ENCODE peak calls at places on chromosomes 6 and 20, in ten cellular contexts. M is fibroblast of lung; U is heart left ventricle; Y is AG04450; I is ovary; N is pancreas; L is CD4-positive, alpha-beta memory T cell; F is astrocyte; Z is aorta; H is body of pancreas. Q is an unnamed sample.

GRCh38 chr6:37131104-37131959 is 38.6 kb upstream of the PIM1 start:
- DNase-seq in M (peak; percentile 79), U (peak; percentile 82), Y (no peak), I (no peak), N (no peak), L (no peak), F (peak; percentile 75), Z (peak; percentile 80), H (peak; percentile 29), Q (peak; percentile 85)

GRCh38 chr6:122779672-122780066 is at the start of gene FABP7:
- DNase-seq in M (no peak), U (no peak), Y (no peak), I (no peak), N (no peak), L (no peak), F (no peak), Z (no peak), H (no peak), Q (no peak)

GRCh38 chr6:21633511-21634109 is 40.1 kb downstream of the SOX4 start:
- DNase-seq in M (no peak), U (no peak), Y (no peak), I (no peak), N (no peak), L (no peak), F (no peak), Z (no peak), H (no peak), Q (no peak)

GRCh38 chr6:76043690-76044089 is 28.8 kb downstream of the IMPG1 start:
- DNase-seq in M (no peak), U (no peak), Y (no peak), I (no peak), N (no peak), L (no peak), F (no peak), Z (no peak), H (no peak), Q (no peak)

GRCh38 chr6:129440691-129441090 is 269.3 kb downstream of the ARHGAP18 start:
- DNase-seq in M (peak; percentile 74), U (peak; percentile 21), Y (no peak), I (no peak), N (no peak), L (no peak), F (peak; percentile 72), Z (no peak), H (no peak), Q (no peak)

GRCh38 chr6:2793491-2794151 is 28.4 kb downstream of the WRNIP1 start:
- DNase-seq in M (peak; percentile 46), U (no peak), Y (no peak), I (no peak), N (no peak), L (peak; percentile 8), F (peak; percentile 32), Z (no peak), H (no peak), Q (no peak)

GRCh38 chr6:166580076-166581050 is 6.1 kb downstream of the RAMACL start:
- DNase-seq in M (peak; percentile 56), U (no peak), Y (no peak), I (no peak), N (no peak), L (no peak), F (peak; percentile 39), Z (no peak), H (no peak), Q (no peak)

GRCh38 chr20:59606566-59606965 is 2.2 kb downstream of the PHACTR3 start:
- DNase-seq in M (no peak), U (no peak), Y (no peak), I (no peak), N (no peak), L (no peak), F (no peak), Z (no peak), H (no peak), Q (no peak)

GRCh38 chr20:50919567-50919966 is 11.7 kb downstream of the ADNP start:
- DNase-seq in M (peak; percentile 70), U (no peak), Y (no peak), I (peak; percentile 31), N (peak; percentile 63), L (no peak), F (peak; percentile 53), Z (peak; percentile 63), H (peak; percentile 71), Q (peak; percentile 45)

GRCh38 chr20:13220194-13220856 is 749 bp upstream of the ISM1 start:
- DNase-seq in M (peak; percentile 10), U (peak; percentile 17), Y (no peak), I (peak; percentile 16), N (peak; percentile 72), L (peak; percentile 22), F (peak; percentile 6), Z (peak; percentile 82), H (peak; percentile 77), Q (peak; percentile 77)

GRCh38 chr6:145276746-145277145 is 458.6 kb downstream of the EPM2A start:
- DNase-seq in M (peak; percentile 37), U (no peak), Y (no peak), I (no peak), N (no peak), L (no peak), F (peak; percentile 25), Z (no peak), H (no peak), Q (no peak)

GRCh38 chr6:97412511-97412910 is 129.5 kb upstream of the MMS22L start:
- DNase-seq in M (no peak), U (no peak), Y (no peak), I (no peak), N (no peak), L (no peak), F (no peak), Z (no peak), H (no peak), Q (no peak)
- H3K27ac ChIP-seq in M (no peak overlapping the region), U (no peak overlapping the region), Y (no peak overlapping the region), I (no peak overlapping the region), N (no peak overlapping the region), L (no peak overlapping the region), F (no peak overlapping the region), Z (no peak overlapping the region), H (no peak overlapping the region), Q (no peak overlapping the region)

GRCh38 chr20:44570369-44570768 is 12.0 kb upstream of the PKIG start:
- DNase-seq in M (no peak), U (no peak), Y (no peak), I (no peak), N (no peak), L (no peak), F (no peak), Z (no peak), H (no peak), Q (no peak)

GRCh38 chr20:44561876-44562275 is 20.5 kb upstream of the PKIG start:
- DNase-seq in M (no peak), U (no peak), Y (no peak), I (no peak), N (no peak), L (no peak), F (no peak), Z (no peak), H (no peak), Q (no peak)

GRCh38 chr20:44571367-44571766 is 11.0 kb upstream of the PKIG start:
- DNase-seq in M (peak; percentile 44), U (no peak), Y (no peak), I (no peak), N (no peak), L (no peak), F (peak; percentile 32), Z (no peak), H (no peak), Q (no peak)

GRCh38 chr20:44566018-44566417 is 16.4 kb upstream of the PKIG start:
- DNase-seq in M (no peak), U (no peak), Y (no peak), I (no peak), N (no peak), L (no peak), F (no peak), Z (no peak), H (no peak), Q (no peak)

GRCh38 chr20:44566811-44567210 is 15.6 kb upstream of the PKIG start:
- DNase-seq in M (no peak), U (no peak), Y (no peak), I (no peak), N (no peak), L (no peak), F (no peak), Z (no peak), H (no peak), Q (no peak)
- H3K27ac ChIP-seq in M (no peak overlapping the region), U (no peak overlapping the region), Y (no peak overlapping the region), I (no peak overlapping the region), N (no peak overlapping the region), L (no peak overlapping the region), F (no peak overlapping the region), Z (no peak overlapping the region), H (no peak overlapping the region), Q (no peak overlapping the region)

DNA sequence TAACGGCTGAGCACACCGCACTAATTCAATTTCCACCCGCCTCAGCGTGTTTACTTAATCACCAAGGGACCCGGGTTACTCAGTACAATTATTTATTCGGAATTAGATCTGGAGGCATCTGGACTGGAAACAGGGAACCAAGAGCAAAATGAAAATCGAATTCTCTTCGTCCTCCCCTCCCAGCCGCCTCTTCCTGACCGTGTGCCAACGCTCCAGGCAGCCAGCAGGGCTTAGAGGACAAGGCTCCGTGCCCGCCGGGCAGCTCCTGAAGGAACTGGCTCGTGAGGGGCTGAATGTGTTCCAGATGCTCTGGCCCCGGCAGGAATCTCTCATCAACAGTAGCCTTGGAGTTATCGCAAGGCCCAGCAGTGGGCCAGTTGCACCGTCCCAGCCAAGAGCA is 23.4 kb upstream of the CTNNBL1 start:
- DNase-seq in M (peak; percentile 3), U (no peak), Y (no peak), I (peak; percentile 28), N (peak; percentile 34), L (no peak), F (no peak), Z (no peak), H (peak; percentile 16), Q (peak; percentile 74)
- H3K27ac ChIP-seq in M (no peak overlapping the region), U (no peak overlapping the region), Y (no peak overlapping the region), I (no peak overlapping the region), N (no peak overlapping the region), L (no peak overlapping the region), F (no peak overlapping the region), Z (no peak overlapping the region), H (no peak overlapping the region), Q (no peak overlapping the region)

GRCh38 chr20:41248371-41249024 is 69.0 kb downstream of the ZHX3 start:
- DNase-seq in M (peak; percentile 43), U (no peak), Y (no peak), I (no peak), N (no peak), L (no peak), F (peak; percentile 28), Z (no peak), H (no peak), Q (no peak)
- H3K27ac ChIP-seq in M (peak overlapping the region; percentile 17), U (peak overlapping the region; percentile 95), Y (no peak overlapping the region), I (peak overlapping the region; percentile 43), N (no peak overlapping the region), L (no peak overlapping the region), F (peak overlapping the region; percentile 85), Z (peak overlapping the region; percentile 99), H (peak overlapping the region; percentile 50), Q (peak overlapping the region; percentile 83)

DNA sequence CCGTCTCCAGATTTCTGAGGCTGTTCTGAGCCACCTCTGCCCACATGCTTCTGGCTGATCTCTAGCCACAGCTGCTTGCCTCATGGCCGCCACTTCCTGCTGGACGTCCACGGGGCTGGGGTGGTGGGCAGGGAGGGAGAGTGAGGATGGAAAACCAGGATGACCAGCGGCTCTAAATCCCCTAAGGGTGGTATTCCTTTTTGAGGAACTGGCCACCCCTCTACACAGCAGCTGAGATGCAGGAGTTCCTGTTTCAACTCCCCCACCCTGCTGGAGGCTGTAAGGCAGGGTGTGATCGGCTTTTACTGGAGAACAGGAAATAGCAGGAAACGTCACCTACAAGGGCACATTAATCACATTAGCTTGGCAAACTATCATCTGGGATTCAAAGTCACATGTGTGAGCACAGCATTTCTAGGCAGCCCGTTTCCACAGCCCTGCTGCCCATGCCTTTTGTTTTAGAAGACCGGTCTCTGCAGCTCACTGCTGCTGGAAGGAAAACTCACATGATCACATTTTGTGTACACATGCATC is 181.6 kb upstream of the ECI2 start:
- DNase-seq in M (peak; percentile 92), U (peak; percentile 65), Y (peak; percentile 23), I (no peak), N (peak; percentile 28), L (no peak), F (peak; percentile 90), Z (peak; percentile 68), H (peak; percentile 52), Q (peak; percentile 47)
- H3K27ac ChIP-seq in M (peak overlapping the region; percentile 83), U (peak overlapping the region; percentile 74), Y (peak overlapping the region; percentile 58), I (no peak overlapping the region), N (peak overlapping the region; percentile 33), L (no peak overlapping the region), F (peak overlapping the region; percentile 63), Z (no peak overlapping the region), H (peak overlapping the region; percentile 12), Q (peak overlapping the region; percentile 26)